ENCODE peak calls at places on chromosome 14, in nine cellular contexts. U is WERI-Rb-1; F is B cell; H is foreskin fibroblast; M is progenitor cell of endocrine pancreas; E is fibroblast of lung; N is GM20000; W is GM06990; B is CD4-positive, alpha-beta T cell. R is an unnamed sample.

GRCh38 chr14:59454131-59454530 is 11.0 kb downstream of the GPR135 start:
- DNase-seq in U (no peak), F (no peak), H (peak), M (no peak), E (peak), N (no peak), W (no peak), B (no peak), R (no peak)

GRCh38 chr14:102930753-102931579 is 8.5 kb downstream of the AMN start:
- DNase-seq in U (no peak), F (no peak), H (peak), M (no peak), E (peak), N (no peak), W (no peak), B (no peak), R (no peak)

GRCh38 chr14:51014625-51015024 is 70.3 kb upstream of the PYGL start:
- DNase-seq in U (no peak), F (no peak), H (no peak), M (no peak), E (no peak), N (no peak), W (no peak), B (no peak), R (no peak)

GRCh38 chr14:104100171-104101085 is 14.9 kb downstream of the ASPG start:
- DNase-seq in U (no peak), F (no peak), H (no peak), M (no peak), E (no peak), N (no peak), W (no peak), B (no peak), R (peak)

GRCh38 chr14:101654051-101654450 is 92.8 kb downstream of the DIO3 start:
- DNase-seq in U (peak), F (no peak), H (no peak), M (no peak), E (no peak), N (no peak), W (no peak), B (no peak), R (no peak)

GRCh38 chr14:73829526-73830431 is 21.9 kb upstream of the PTGR2 start:
- DNase-seq in U (no peak), F (no peak), H (peak), M (no peak), E (peak), N (peak), W (peak), B (no peak), R (no peak)

GRCh38 chr14:104678346-104678745 is 11.1 kb upstream of the INF2 start:
- DNase-seq in U (peak), F (no peak), H (no peak), M (no peak), E (peak), N (no peak), W (no peak), B (no peak), R (peak)

GRCh38 chr14:101600336-101600890 is 39.1 kb downstream of the DIO3 start:
- DNase-seq in U (no peak), F (no peak), H (no peak), M (no peak), E (no peak), N (no peak), W (no peak), B (no peak), R (no peak)

GRCh38 chr14:100529561-100530031 is 57.6 kb downstream of the BEGAIN start:
- DNase-seq in U (peak), F (no peak), H (no peak), M (peak), E (no peak), N (peak), W (peak), B (no peak), R (no peak)

GRCh38 chr14:106060576-106060975 is 534.2 kb downstream of the TMEM121 start:
- DNase-seq in U (no peak), F (no peak), H (no peak), M (no peak), E (no peak), N (no peak), W (no peak), B (no peak), R (no peak)

GRCh38 chr14:61678966-61679365 is 16.3 kb upstream of the HIF1A start:
- DNase-seq in U (no peak), F (no peak), H (no peak), M (no peak), E (no peak), N (no peak), W (no peak), B (no peak), R (peak)

GRCh38 chr14:62694075-62694474 is 351.2 kb downstream of the KCNH5 start:
- DNase-seq in U (no peak), F (no peak), H (peak), M (no peak), E (peak), N (no peak), W (no peak), B (no peak), R (no peak)

GRCh38 chr14:38065101-38065762 is 142.5 kb upstream of the SSTR1 start:
- DNase-seq in U (no peak), F (no peak), H (no peak), M (no peak), E (no peak), N (no peak), W (no peak), B (peak), R (no peak)

GRCh38 chr14:68880581-68881105 is 87.8 kb upstream of the ZFP36L1 start:
- DNase-seq in U (no peak), F (no peak), H (no peak), M (no peak), E (no peak), N (no peak), W (no peak), B (no peak), R (no peak)

GRCh38 chr14:104001003-104001402 is 58.7 kb upstream of the RD3L start:
- DNase-seq in U (peak), F (no peak), H (no peak), M (no peak), E (no peak), N (no peak), W (no peak), B (no peak), R (peak)

GRCh38 chr14:104795781-104796681 is 483 bp upstream of the AKT1 start:
- DNase-seq in U (peak), F (no peak), H (no peak), M (no peak), E (no peak), N (peak), W (peak), B (peak), R (peak)

GRCh38 chr14:50835280-50835679 is 4.3 kb upstream of the NIN start:
- DNase-seq in U (no peak), F (peak), H (no peak), M (no peak), E (no peak), N (peak), W (peak), B (no peak), R (no peak)

GRCh38 chr14:93430319-93430801 is 379 bp upstream of the UNC79 start:
- DNase-seq in U (peak), F (no peak), H (no peak), M (peak), E (no peak), N (no peak), W (no peak), B (no peak), R (peak)

GRCh38 chr14:22387776-22388241 is 201.2 kb downstream of the DAD1 start:
- DNase-seq in U (no peak), F (no peak), H (no peak), M (no peak), E (no peak), N (no peak), W (no peak), B (no peak), R (no peak)

GRCh38 chr14:20768593-20768892 is 339 bp downstream of the EDDM3B start:
- DNase-seq in U (no peak), F (no peak), H (no peak), M (no peak), E (no peak), N (no peak), W (no peak), B (no peak), R (no peak)

GRCh38 chr14:58732387-58732786 is 94.6 kb downstream of the DACT1 start:
- DNase-seq in U (no peak), F (no peak), H (no peak), M (no peak), E (no peak), N (no peak), W (no peak), B (no peak), R (no peak)

GRCh38 chr14:101215936-101216335 is 312.4 kb upstream of the RTL1 start:
- DNase-seq in U (no peak), F (peak), H (no peak), M (no peak), E (no peak), N (no peak), W (no peak), B (no peak), R (no peak)

GRCh38 chr14:60695327-60695726 is 28.8 kb downstream of the SIX4 start:
- DNase-seq in U (no peak), F (no peak), H (no peak), M (no peak), E (no peak), N (no peak), W (no peak), B (no peak), R (no peak)

GRCh38 chr14:89327771-89328212 is 89.2 kb downstream of the FOXN3 start:
- DNase-seq in U (no peak), F (no peak), H (peak), M (no peak), E (no peak), N (no peak), W (no peak), B (no peak), R (no peak)

DNA sequence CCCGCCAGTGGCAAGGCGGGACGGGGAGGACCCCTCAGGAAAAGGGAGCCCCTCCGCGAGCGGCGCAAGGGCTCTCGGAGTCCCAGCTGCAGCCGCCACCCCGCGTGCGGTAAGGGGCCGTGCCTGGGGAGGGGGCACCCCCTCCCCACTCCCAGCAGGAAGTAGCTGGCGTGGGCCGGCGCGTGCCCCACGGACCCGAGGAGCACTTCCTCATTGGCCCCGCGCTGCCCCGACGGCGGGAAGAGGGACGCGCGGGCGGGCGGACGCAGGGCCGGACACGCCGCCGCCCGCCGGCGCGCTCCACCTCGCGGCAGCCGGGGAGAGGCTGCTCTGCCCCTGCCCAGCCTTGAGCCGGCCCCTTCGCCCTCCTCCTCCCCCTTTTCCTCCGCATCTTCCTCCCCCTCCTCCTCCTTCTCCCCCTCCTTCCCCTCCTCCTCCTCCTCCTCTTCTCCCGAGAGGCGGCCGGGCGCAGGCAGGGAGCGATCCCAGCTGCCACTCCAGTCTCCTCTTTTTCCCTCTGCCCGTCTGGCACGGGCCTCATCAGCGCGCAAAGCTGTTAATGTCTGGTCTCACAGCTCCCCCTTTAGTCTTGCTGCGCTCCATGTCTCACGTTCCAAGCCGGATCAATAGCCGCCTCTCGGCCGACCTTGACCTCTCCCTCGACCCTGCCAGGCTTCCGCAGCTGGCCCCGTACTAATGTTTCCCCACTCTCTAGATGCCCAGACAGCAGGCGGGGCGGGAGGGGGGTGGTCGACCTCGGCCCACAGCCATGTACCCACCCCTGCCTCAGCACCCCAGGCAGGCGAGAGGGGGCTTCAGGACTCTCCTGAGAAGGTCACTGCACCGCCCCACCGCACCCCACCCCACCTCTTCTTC is 2.6 kb upstream of the BCL11B start:
- DNase-seq in U (peak), F (no peak), H (peak), M (peak), E (peak), N (peak), W (peak), B (no peak), R (peak)
- TF ChIP-seq CTCF in U (peak), F (no peak), H (peak), M (peak), E (peak), N (peak), W (peak), B (no peak), R (peak)

DNA sequence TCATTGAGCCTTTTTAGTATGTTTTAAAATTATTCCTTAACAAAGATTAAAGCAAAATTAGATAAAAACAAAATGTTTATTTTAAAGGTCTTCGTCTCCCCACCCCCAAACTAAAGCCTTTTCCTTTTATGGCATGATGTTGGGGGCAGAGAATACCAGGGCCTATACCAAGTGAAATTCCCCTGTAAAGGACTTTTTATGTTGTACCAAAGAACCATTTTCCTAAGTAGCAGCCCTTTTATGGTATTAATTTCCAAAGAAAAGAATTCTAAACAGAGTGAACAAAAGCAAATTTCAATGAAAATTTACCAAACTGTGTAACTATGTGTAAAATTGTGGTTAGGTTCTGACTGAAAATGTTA is 71.9 kb upstream of the GNPNAT1 start:
- DNase-seq in U (no peak), F (no peak), H (no peak), M (no peak), E (peak), N (no peak), W (no peak), B (no peak), R (no peak)
- TF ChIP-seq CTCF in U (no peak), F (no peak), H (no peak), M (no peak), E (no peak), N (no peak), W (no peak), B (no peak), R (no peak)

DNA sequence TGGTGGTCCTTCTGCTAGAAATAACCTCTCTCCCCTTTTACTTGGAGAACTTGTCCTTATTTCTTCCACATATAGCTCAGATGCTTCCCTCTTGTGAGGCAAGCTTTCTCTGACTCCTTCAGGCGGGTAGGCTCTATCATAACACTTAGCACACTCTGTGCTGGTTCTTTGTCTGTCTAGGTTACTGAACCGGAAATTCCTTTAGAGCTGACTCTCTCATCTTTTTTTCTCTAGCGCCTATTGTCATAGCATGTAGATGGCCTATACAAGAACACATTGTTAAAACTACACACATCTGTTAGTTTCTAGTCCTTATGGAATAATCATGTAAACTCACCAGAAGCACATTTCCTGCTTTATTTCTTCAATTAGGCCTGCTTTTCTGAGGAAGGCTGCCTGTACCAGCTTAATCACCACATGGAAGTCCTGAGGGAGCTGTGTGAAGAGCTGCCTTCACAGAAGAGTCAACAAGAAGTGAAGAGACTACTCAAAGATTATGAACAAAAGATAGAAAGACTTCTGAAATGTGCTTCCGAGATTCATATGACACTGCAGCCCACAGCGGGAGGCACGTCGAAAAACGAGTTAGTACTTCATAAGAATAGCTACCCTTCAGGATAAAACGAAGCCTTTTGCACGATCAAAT is 143.9 kb downstream of the SYNE2 start:
- DNase-seq in U (no peak), F (no peak), H (peak), M (no peak), E (no peak), N (no peak), W (no peak), B (no peak), R (no peak)
- TF ChIP-seq CTCF in U (no peak), F (no peak), H (no peak), M (no peak), E (no peak), N (no peak), W (no peak), B (no peak), R (no peak)

DNA sequence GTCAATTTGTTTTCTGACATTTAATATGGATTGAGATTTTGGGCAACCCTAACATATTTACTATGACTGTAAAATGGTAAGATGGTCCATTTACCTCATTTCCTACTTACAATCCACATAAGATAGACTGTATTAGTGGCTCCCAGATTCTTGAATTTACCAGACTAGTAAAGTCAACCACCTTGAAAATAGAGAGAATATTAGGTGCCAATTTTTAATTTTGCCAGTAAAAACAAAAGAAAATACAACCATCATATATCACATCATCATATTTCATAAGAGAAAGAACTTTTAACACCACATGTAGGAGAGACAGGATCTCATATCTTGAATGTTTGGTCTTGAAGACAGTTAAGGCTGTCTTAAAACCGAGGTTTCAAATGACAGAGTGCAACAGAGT is 7.7 kb upstream of the FBLN5 start:
- DNase-seq in U (no peak), F (no peak), H (no peak), M (no peak), E (no peak), N (no peak), W (no peak), B (no peak), R (no peak)
- TF ChIP-seq CTCF in U (no peak), F (no peak), H (no peak), M (no peak), E (no peak), N (no peak), W (no peak), B (no peak), R (no peak)

DNA sequence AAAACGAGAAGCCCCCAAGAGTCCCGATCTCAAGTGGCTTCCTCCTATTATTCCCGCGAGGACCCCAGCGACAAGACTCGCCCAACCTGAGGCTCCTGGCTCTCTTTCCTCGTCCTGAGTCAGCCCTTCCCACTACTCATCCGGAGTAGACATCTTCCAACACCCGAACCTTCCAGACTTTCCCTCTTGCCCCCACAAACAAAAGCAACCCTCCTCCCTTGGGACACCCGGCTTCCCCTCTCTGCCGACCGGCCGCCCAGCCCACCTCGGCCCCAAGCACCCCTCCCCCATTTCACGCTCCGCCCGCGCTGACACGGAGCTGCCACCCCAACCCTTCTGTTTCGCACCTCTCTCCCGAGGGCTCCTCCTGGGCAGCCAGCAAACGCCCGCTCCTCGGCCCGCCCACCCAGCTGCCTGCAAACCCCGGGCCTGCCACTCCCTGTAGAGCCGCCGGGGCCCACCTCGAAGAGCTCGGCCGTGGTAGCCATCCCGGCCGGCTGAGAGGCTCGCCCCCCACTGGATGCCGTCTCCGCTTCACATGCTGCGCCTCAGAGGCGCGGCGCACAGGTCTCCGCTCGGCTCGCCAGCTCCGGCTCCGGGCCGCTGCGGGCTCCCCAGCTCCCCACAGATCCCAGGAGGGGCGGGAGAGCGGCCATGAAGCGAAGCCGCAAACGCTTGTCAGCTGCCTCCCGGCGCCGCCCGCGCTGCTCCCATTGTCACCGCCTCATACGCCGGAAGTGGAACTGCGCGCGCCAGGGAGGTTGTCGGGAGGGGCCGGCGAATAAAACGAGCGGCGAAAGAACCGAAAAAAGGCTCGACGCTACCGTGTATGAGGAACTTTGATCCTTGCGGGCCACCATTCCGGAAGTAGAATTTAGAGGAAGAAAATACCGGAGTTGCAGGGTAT is at the start of the genes AP5M1 and EXOC5:
- DNase-seq in U (peak), F (peak), H (peak), M (peak), E (peak), N (peak), W (peak), B (peak), R (peak)
- TF ChIP-seq CTCF in U (peak), F (no peak), H (no peak), M (no peak), E (no peak), N (no peak), W (no peak), B (no peak), R (no peak)

DNA sequence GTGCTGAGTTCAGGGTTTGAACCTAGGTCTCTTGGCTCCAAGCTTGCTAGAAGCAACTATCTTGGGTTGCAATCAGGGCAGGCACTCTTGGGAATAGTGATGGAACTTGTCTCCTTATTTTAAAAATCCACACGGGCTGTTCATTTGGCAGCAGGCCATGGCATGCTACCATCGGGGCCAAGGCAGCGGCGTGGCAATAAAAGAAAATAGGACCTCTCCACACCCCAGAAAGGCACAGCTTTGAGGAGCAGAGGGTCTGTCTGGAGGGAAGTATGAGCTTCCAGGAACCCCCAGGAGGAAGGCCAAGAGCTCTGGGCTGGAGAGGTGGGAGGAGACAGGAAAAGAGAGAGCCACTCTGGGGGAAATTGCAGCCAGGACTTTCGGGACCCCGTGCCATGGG is 15.3 kb downstream of the RPS6KL1 start:
- DNase-seq in U (no peak), F (no peak), H (no peak), M (no peak), E (no peak), N (no peak), W (no peak), B (no peak), R (no peak)
- TF ChIP-seq CTCF in U (no peak), F (no peak), H (no peak), M (no peak), E (no peak), N (no peak), W (no peak), B (no peak), R (no peak)

R was measured in nephron progenitor cell.